ENCODE peak calls at places on chromosomes 13 and 19, in eight cellular contexts. U, Q, B, F, A, C, W and K are unnamed samples.

GRCh38 chr13:36395280-36395679 is 37.0 kb upstream of the CCNA1 start:
- DNase-seq in U (no peak), Q (no peak), B (peak), F (no peak), A (no peak), C (peak), W (peak), K (no peak)

GRCh38 chr19:57587529-57587928 is 3.6 kb downstream of the ZIK1 start:
- DNase-seq in U (no peak), Q (no peak), B (peak), F (no peak), A (no peak), C (peak), W (peak), K (no peak)

GRCh38 chr19:32567486-32567885 is 13.5 kb upstream of the PDCD5 start:
- DNase-seq in U (no peak), Q (no peak), B (no peak), F (no peak), A (no peak), C (no peak), W (no peak), K (no peak)

GRCh38 chr13:108621421-108621820 is 8.0 kb upstream of the MYO16 start:
- DNase-seq in U (no peak), Q (no peak), B (no peak), F (no peak), A (no peak), C (no peak), W (no peak), K (no peak)

GRCh38 chr13:112066624-112067004 is 335 bp upstream of the SOX1 start:
- DNase-seq in U (no peak), Q (peak), B (no peak), F (no peak), A (peak), C (peak), W (no peak), K (peak)

GRCh38 chr13:31909889-31910551 is 121.6 kb upstream of the FRY start:
- DNase-seq in U (no peak), Q (peak), B (no peak), F (no peak), A (peak), C (peak), W (peak), K (no peak)

GRCh38 chr19:4506449-4507149 is 11.7 kb downstream of the PLIN4 start:
- DNase-seq in U (no peak), Q (no peak), B (no peak), F (no peak), A (no peak), C (peak), W (peak), K (no peak)

GRCh38 chr13:41916173-41916954 is 44.5 kb downstream of the VWA8 start:
- DNase-seq in U (no peak), Q (no peak), B (peak), F (no peak), A (no peak), C (peak), W (peak), K (no peak)

GRCh38 chr13:89695343-89696257 is 1651.9 kb upstream of the MIR17HG start:
- DNase-seq in U (no peak), Q (peak), B (no peak), F (no peak), A (peak), C (peak), W (peak), K (no peak)

GRCh38 chr13:46211521-46212351 is at the start of gene LRRC63:
- DNase-seq in U (peak), Q (peak), B (no peak), F (peak), A (peak), C (peak), W (peak), K (peak)

GRCh38 chr13:37485766-37486165 is 112.8 kb downstream of the POSTN start:
- DNase-seq in U (no peak), Q (no peak), B (no peak), F (no peak), A (no peak), C (peak), W (no peak), K (no peak)

GRCh38 chr13:27523345-27524073 is 73.1 kb upstream of the MTIF3 start:
- DNase-seq in U (no peak), Q (no peak), B (no peak), F (no peak), A (no peak), C (no peak), W (no peak), K (no peak)

GRCh38 chr13:112854321-112854720 is 114.7 kb upstream of the MCF2L start:
- DNase-seq in U (no peak), Q (no peak), B (no peak), F (no peak), A (no peak), C (no peak), W (no peak), K (no peak)

GRCh38 chr13:62625214-62625613 is 1209.6 kb upstream of the PCDH20 start:
- DNase-seq in U (no peak), Q (no peak), B (no peak), F (no peak), A (no peak), C (no peak), W (no peak), K (no peak)

GRCh38 chr19:49667473-49667872 is 1.7 kb downstream of the BCL2L12 start:
- DNase-seq in U (no peak), Q (no peak), B (no peak), F (no peak), A (no peak), C (no peak), W (no peak), K (no peak)

GRCh38 chr19:13832096-13832495 is 36.9 kb downstream of the ZSWIM4 start:
- DNase-seq in U (peak), Q (no peak), B (no peak), F (no peak), A (no peak), C (no peak), W (no peak), K (no peak)

GRCh38 chr13:25660996-25661395 is 289.2 kb downstream of the ATP8A2 start:
- DNase-seq in U (no peak), Q (no peak), B (no peak), F (no peak), A (no peak), C (no peak), W (no peak), K (no peak)

GRCh38 chr19:29810504-29810871 is 1.3 kb upstream of the CCNE1 start:
- DNase-seq in U (no peak), Q (no peak), B (no peak), F (no peak), A (no peak), C (peak), W (peak), K (no peak)

GRCh38 chr19:22332924-22333323 is 46.7 kb downstream of the ZNF729 start:
- DNase-seq in U (no peak), Q (no peak), B (no peak), F (no peak), A (no peak), C (peak), W (peak), K (no peak)

GRCh38 chr13:31749929-31750328 is 10.6 kb downstream of the RXFP2 start:
- DNase-seq in U (no peak), Q (no peak), B (peak), F (no peak), A (no peak), C (peak), W (peak), K (no peak)

GRCh38 chr19:23557381-23557780 is 129.6 kb downstream of the ZNF675 start:
- DNase-seq in U (no peak), Q (no peak), B (no peak), F (no peak), A (no peak), C (no peak), W (no peak), K (no peak)

GRCh38 chr13:25375727-25376358 is 4.1 kb downstream of the ATP8A2 start:
- DNase-seq in U (no peak), Q (peak), B (no peak), F (no peak), A (no peak), C (peak), W (peak), K (no peak)

GRCh38 chr19:34131100-34131499 is 41.2 kb upstream of the LSM14A start:
- DNase-seq in U (no peak), Q (no peak), B (no peak), F (no peak), A (no peak), C (no peak), W (no peak), K (no peak)

GRCh38 chr13:98450495-98451167 is 126.3 kb downstream of the STK24 start:
- DNase-seq in U (peak), Q (peak), B (no peak), F (no peak), A (no peak), C (peak), W (no peak), K (no peak)

GRCh38 chr19:32350492-32350891 is 5.1 kb downstream of the ZNF507 start:
- DNase-seq in U (no peak), Q (no peak), B (no peak), F (no peak), A (no peak), C (no peak), W (no peak), K (no peak)

GRCh38 chr19:4635763-4636135 is 3.6 kb upstream of the TNFAIP8L1 start:
- DNase-seq in U (no peak), Q (peak), B (no peak), F (no peak), A (no peak), C (no peak), W (no peak), K (no peak)

GRCh38 chr19:49655570-49656455 is 9.8 kb downstream of the IRF3 start:
- DNase-seq in U (no peak), Q (no peak), B (no peak), F (no peak), A (no peak), C (no peak), W (no peak), K (no peak)

GRCh38 chr19:8209965-8210659 is 942 bp downstream of the CERS4 start:
- DNase-seq in U (no peak), Q (peak), B (no peak), F (no peak), A (peak), C (no peak), W (no peak), K (no peak)

GRCh38 chr13:90534617-90535340 is 812.7 kb upstream of the MIR17HG start:
- DNase-seq in U (no peak), Q (no peak), B (peak), F (no peak), A (no peak), C (no peak), W (no peak), K (no peak)

GRCh38 chr13:110107568-110108347 is 199.2 kb downstream of the COL4A1 start:
- DNase-seq in U (no peak), Q (peak), B (no peak), F (no peak), A (no peak), C (no peak), W (no peak), K (no peak)

GRCh38 chr13:110110783-110111182 is 196.2 kb downstream of the COL4A1 start:
- DNase-seq in U (no peak), Q (no peak), B (no peak), F (no peak), A (no peak), C (no peak), W (no peak), K (no peak)

GRCh38 chr13:110109910-110110309 is 197.0 kb downstream of the COL4A1 start:
- DNase-seq in U (peak), Q (peak), B (no peak), F (peak), A (no peak), C (peak), W (peak), K (peak)

GRCh38 chr13:110108348-110109139 is 198.4 kb downstream of the COL4A1 start:
- DNase-seq in U (peak), Q (peak), B (no peak), F (peak), A (peak), C (peak), W (peak), K (peak)

GRCh38 chr13:110109140-110109783 is 197.7 kb downstream of the COL4A1 start:
- DNase-seq in U (no peak), Q (no peak), B (no peak), F (no peak), A (no peak), C (no peak), W (no peak), K (no peak)
- H3K4me3 ChIP-seq in U (no peak), Q (no peak), B (no peak), F (no peak), A (no peak), C (no peak), W (no peak), K (no peak)

GRCh38 chr13:21326155-21327030 is 132.7 kb downstream of the ZDHHC20 start:
- DNase-seq in U (peak), Q (peak), B (peak), F (no peak), A (no peak), C (peak), W (peak), K (no peak)
- H3K4me3 ChIP-seq in U (peak), Q (peak), B (peak), F (no peak), A (no peak), C (no peak), W (peak), K (peak)

GRCh38 chr19:3282564-3282963 is 58.1 kb downstream of the CELF5 start:
- DNase-seq in U (no peak), Q (no peak), B (no peak), F (no peak), A (no peak), C (no peak), W (no peak), K (no peak)

GRCh38 chr19:3283246-3283751 is 58.8 kb downstream of the CELF5 start:
- DNase-seq in U (no peak), Q (no peak), B (no peak), F (no peak), A (no peak), C (no peak), W (no peak), K (no peak)

GRCh38 chr19:3284759-3285646 is 60.5 kb downstream of the CELF5 start:
- DNase-seq in U (no peak), Q (peak), B (no peak), F (no peak), A (peak), C (peak), W (peak), K (peak)

GRCh38 chr19:3285647-3286176 is 61.3 kb downstream of the CELF5 start:
- DNase-seq in U (no peak), Q (no peak), B (no peak), F (no peak), A (no peak), C (peak), W (no peak), K (no peak)

GRCh38 chr19:3283886-3284657 is 59.6 kb downstream of the CELF5 start:
- DNase-seq in U (no peak), Q (no peak), B (no peak), F (no peak), A (no peak), C (no peak), W (no peak), K (no peak)
- H3K4me3 ChIP-seq in U (no peak), Q (peak), B (peak), F (no peak), A (no peak), C (no peak), W (no peak), K (peak)

GRCh38 chr19:16328824-16329482 is 4.3 kb downstream of the KLF2 start:
- DNase-seq in U (no peak), Q (no peak), B (no peak), F (no peak), A (no peak), C (no peak), W (no peak), K (no peak)
- H3K4me3 ChIP-seq in U (no peak), Q (no peak), B (no peak), F (no peak), A (no peak), C (no peak), W (no peak), K (peak)

GRCh38 chr13:23684647-23685046 is 114.4 kb downstream of the TNFRSF19 start:
- DNase-seq in U (no peak), Q (no peak), B (no peak), F (no peak), A (no peak), C (no peak), W (no peak), K (no peak)

GRCh38 chr13:23686948-23687347 is 116.7 kb downstream of the TNFRSF19 start:
- DNase-seq in U (no peak), Q (no peak), B (no peak), F (no peak), A (no peak), C (no peak), W (no peak), K (no peak)

GRCh38 chr13:23687614-23688013 is 117.4 kb downstream of the TNFRSF19 start:
- DNase-seq in U (no peak), Q (no peak), B (no peak), F (no peak), A (no peak), C (no peak), W (no peak), K (no peak)

GRCh38 chr13:23692816-23693215 is 122.6 kb downstream of the TNFRSF19 start:
- DNase-seq in U (no peak), Q (no peak), B (no peak), F (no peak), A (no peak), C (no peak), W (no peak), K (no peak)

GRCh38 chr13:23688336-23688735 is 118.1 kb downstream of the TNFRSF19 start:
- DNase-seq in U (no peak), Q (no peak), B (no peak), F (no peak), A (no peak), C (no peak), W (no peak), K (no peak)
- H3K4me3 ChIP-seq in U (no peak), Q (no peak), B (no peak), F (no peak), A (no peak), C (no peak), W (no peak), K (no peak)

GRCh38 chr19:47430041-47430802 is 10.9 kb upstream of the MEIS3 start:
- DNase-seq in U (no peak), Q (peak), B (no peak), F (peak), A (no peak), C (peak), W (no peak), K (no peak)

GRCh38 chr19:47428177-47428894 is 9.0 kb upstream of the MEIS3 start:
- DNase-seq in U (peak), Q (peak), B (peak), F (peak), A (peak), C (peak), W (peak), K (peak)

GRCh38 chr19:47429140-47429793 is 9.9 kb upstream of the MEIS3 start:
- DNase-seq in U (no peak), Q (peak), B (no peak), F (no peak), A (no peak), C (no peak), W (no peak), K (no peak)

GRCh38 chr19:47423203-47423882 is 4.0 kb upstream of the MEIS3 start:
- DNase-seq in U (no peak), Q (peak), B (no peak), F (no peak), A (no peak), C (no peak), W (no peak), K (no peak)

GRCh38 chr19:47427241-47428176 is 8.2 kb upstream of the MEIS3 start:
- DNase-seq in U (peak), Q (peak), B (no peak), F (no peak), A (peak), C (peak), W (peak), K (no peak)
- H3K4me3 ChIP-seq in U (no peak), Q (peak), B (peak), F (no peak), A (no peak), C (peak), W (no peak), K (no peak)

GRCh38 chr19:55494172-55494761 is 6.0 kb downstream of the SSC5D start:
- DNase-seq in U (peak), Q (no peak), B (no peak), F (peak), A (no peak), C (peak), W (no peak), K (peak)
- H3K4me3 ChIP-seq in U (no peak), Q (no peak), B (peak), F (no peak), A (no peak), C (peak), W (no peak), K (peak)

GRCh38 chr19:47107953-47108746 is 5.4 kb downstream of the ZC3H4 start:
- DNase-seq in U (no peak), Q (peak), B (no peak), F (no peak), A (no peak), C (peak), W (peak), K (no peak)

GRCh38 chr19:47110521-47111080 is 3.0 kb downstream of the ZC3H4 start:
- DNase-seq in U (no peak), Q (no peak), B (no peak), F (no peak), A (no peak), C (no peak), W (peak), K (no peak)

GRCh38 chr19:47107201-47107952 is 6.2 kb downstream of the ZC3H4 start:
- DNase-seq in U (no peak), Q (no peak), B (no peak), F (no peak), A (peak), C (no peak), W (peak), K (no peak)

GRCh38 chr19:47109541-47110375 is 3.8 kb downstream of the ZC3H4 start:
- DNase-seq in U (no peak), Q (peak), B (no peak), F (no peak), A (no peak), C (peak), W (peak), K (no peak)

GRCh38 chr19:47109177-47109540 is 4.4 kb downstream of the ZC3H4 start:
- DNase-seq in U (no peak), Q (no peak), B (no peak), F (no peak), A (no peak), C (no peak), W (no peak), K (no peak)
- H3K4me3 ChIP-seq in U (no peak), Q (peak), B (no peak), F (no peak), A (no peak), C (peak), W (peak), K (peak)